ENCODE peak calls at places on chromosomes 6 and 20, in seven cellular contexts. R is tibial nerve, T is breast epithelium, D is glutamatergic neuron, E is AG04450, I is foreskin fibroblast, C is AG04449. K is an unnamed sample.

GRCh38 chr6:168600381-168600780 is 159.4 kb downstream of the SMOC2 start:
- DNase-seq in R (no peak), T (no peak), D (no peak), E (no peak), I (no peak), C (no peak), K (no peak)

GRCh38 chr6:167151648-167152047 is 6.1 kb downstream of the GPR31 start:
- DNase-seq in R (no peak), T (no peak), D (no peak), E (no peak), I (no peak), C (no peak), K (no peak)

GRCh38 chr20:23152308-23152892 is 66.3 kb upstream of the CD93 start:
- DNase-seq in R (peak), T (no peak), D (no peak), E (no peak), I (peak), C (peak), K (no peak)

GRCh38 chr6:106581468-106581867 is 47.8 kb downstream of the RTN4IP1 start:
- DNase-seq in R (no peak), T (no peak), D (no peak), E (no peak), I (no peak), C (no peak), K (no peak)

GRCh38 chr6:73074175-73074574 is 151.1 kb downstream of the KHDC1L start:
- DNase-seq in R (no peak), T (no peak), D (no peak), E (peak), I (peak), C (no peak), K (no peak)

GRCh38 chr6:112223070-112223861 is 31.1 kb downstream of the LAMA4 start:
- DNase-seq in R (no peak), T (no peak), D (no peak), E (peak), I (peak), C (peak), K (no peak)

GRCh38 chr6:162109466-162110040 is 618.0 kb downstream of the PRKN start:
- DNase-seq in R (no peak), T (no peak), D (no peak), E (no peak), I (peak), C (no peak), K (no peak)

GRCh38 chr6:5681480-5681879 is 325.2 kb downstream of the NRN1 start:
- DNase-seq in R (no peak), T (no peak), D (no peak), E (no peak), I (no peak), C (no peak), K (no peak)

GRCh38 chr6:42158631-42159030 is 14.5 kb upstream of the GUCA1A start:
- DNase-seq in R (no peak), T (no peak), D (no peak), E (no peak), I (no peak), C (no peak), K (no peak)

GRCh38 chr6:105301756-105302616 is 100.9 kb downstream of the PREP start:
- DNase-seq in R (no peak), T (no peak), D (no peak), E (no peak), I (peak), C (no peak), K (no peak)

GRCh38 chr6:105483492-105483891 is 80.6 kb upstream of the PREP start:
- DNase-seq in R (no peak), T (no peak), D (no peak), E (no peak), I (peak), C (no peak), K (no peak)

GRCh38 chr20:19540401-19540800 is 217.7 kb upstream of the RIN2 start:
- DNase-seq in R (no peak), T (no peak), D (no peak), E (no peak), I (no peak), C (no peak), K (no peak)

GRCh38 chr6:23499549-23499948 is 626.5 kb upstream of the NRSN1 start:
- DNase-seq in R (no peak), T (no peak), D (no peak), E (no peak), I (no peak), C (no peak), K (no peak)

GRCh38 chr6:35178932-35179832 is 34.6 kb upstream of the SCUBE3 start:
- DNase-seq in R (no peak), T (no peak), D (no peak), E (no peak), I (no peak), C (no peak), K (no peak)
- TF ChIP-seq CTCF in R (no peak), T (no peak), D (no peak), E (no peak), I (no peak), C (no peak), K (no peak)

GRCh38 chr20:38968090-38968489 is 5.9 kb downstream of the DHX35 start:
- DNase-seq in R (no peak), T (no peak), D (no peak), E (no peak), I (no peak), C (no peak), K (no peak)
- TF ChIP-seq CTCF in R (no peak), T (no peak), D (no peak), E (no peak), I (no peak), C (no peak), K (no peak)

DNA sequence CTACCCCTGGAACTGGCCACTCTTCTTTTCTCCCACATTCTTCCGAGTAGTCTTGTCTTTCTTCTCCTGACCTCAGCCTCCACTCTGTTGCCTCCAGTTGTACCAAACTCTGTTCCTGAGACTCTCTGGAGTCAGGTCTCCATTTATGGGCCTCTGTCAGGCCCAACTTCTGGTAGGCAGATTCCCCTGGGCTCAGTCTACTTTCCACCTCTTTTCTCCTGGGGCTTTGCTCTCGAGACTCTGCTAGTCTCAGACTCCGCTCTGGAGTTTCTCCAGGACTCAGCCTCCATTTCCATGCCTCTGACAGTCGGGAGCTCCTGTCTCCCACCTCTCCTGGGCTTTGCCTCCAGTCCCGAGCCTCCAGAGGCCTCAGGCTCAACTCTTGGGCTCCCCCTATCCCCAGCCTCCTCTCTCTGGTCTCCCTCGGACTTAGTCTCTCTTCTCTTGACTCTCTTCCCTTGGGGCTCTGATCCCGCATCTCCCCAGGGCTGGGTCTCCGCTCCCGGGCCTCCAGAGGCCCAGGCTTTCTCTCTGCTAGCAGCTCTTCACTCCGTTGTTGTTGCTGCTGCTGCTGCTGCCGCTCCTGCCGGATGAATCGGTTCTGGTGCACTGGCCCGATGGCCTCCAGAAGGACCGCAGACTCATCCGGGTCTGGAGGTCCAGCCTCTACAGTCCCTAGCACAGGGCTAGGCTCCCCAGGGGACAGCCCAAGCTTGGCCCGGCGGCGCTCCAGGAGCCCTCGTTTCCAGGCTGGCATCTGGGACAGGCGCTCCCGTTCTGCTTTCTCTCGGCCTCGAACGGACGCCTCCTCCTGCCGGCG is 1.1 kb downstream of the PPP1R18 start:
- DNase-seq in R (no peak), T (no peak), D (peak), E (no peak), I (no peak), C (no peak), K (no peak)
- TF ChIP-seq CTCF in R (no peak), T (no peak), D (no peak), E (peak), I (peak), C (peak), K (no peak)

DNA sequence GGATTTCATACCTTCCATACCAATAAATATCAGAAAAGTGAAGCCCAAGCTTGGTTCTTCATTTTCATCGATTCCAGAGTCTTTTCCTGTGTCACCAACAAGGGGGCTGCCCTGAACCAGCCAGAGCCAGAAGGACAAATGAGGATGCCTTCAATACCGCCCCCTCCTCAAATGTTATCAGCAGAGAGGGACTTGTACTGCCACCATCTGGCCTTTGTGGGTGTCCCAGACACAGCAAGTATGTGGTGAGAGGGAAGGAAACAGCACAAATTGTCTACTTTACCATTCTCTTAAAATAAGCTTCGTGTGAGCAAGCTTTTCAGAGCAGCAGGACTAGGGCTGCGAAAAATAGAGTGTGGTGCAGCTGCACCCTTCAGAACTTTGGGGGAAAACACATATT is 165.3 kb downstream of the SOBP start:
- DNase-seq in R (no peak), T (no peak), D (no peak), E (no peak), I (no peak), C (no peak), K (no peak)
- TF ChIP-seq CTCF in R (no peak), T (no peak), D (no peak), E (peak), I (peak), C (no peak), K (no peak)

DNA sequence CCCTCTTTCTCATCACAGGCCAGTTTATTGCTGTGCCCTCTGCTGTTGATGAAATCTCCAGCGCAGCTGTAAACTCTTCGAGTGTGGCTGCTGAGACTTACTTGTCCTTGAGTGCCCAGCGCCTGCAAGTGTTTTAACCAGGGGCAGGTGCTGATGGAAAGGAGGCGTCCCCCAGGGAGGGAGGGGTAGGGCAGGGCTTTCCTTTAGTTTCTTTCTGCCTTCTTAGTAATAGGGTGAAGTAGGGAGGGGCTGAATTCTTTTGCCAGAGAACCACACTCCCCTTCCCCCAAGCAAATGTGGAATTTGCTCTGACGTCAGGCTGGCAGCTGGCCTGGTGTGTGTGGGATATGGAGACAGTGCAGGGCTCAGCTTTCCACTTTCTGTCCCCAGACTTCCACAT is 61.2 kb downstream of the IGF2R start:
- DNase-seq in R (peak), T (no peak), D (peak), E (peak), I (peak), C (peak), K (no peak)
- TF ChIP-seq CTCF in R (no peak), T (no peak), D (no peak), E (peak), I (no peak), C (no peak), K (no peak)

DNA sequence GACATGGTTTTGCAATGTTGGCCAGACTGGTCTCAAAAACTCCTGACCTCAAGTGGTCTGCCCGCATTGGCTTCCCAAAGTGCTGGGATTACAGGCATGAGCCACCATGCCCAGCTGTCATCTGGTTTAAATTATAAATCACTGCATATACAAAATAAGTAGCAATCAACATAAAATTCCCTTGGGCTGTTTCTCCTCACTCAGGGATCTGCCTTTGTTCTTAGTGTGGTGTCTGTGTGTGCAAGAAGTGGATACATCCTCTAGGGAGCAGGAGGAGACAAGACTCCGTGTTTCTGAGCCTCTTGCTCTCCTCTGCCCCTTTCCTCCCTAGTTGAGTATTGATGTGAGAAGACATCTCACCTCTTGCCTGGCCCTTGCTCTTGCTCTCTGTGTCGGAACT is 65.2 kb upstream of the ADGRF4 start:
- DNase-seq in R (no peak), T (no peak), D (no peak), E (no peak), I (no peak), C (no peak), K (no peak)
- TF ChIP-seq CTCF in R (no peak), T (no peak), D (no peak), E (no peak), I (no peak), C (no peak), K (no peak)

GRCh38 chr6:135319819-135320218 is 138.7 kb downstream of the MYB start:
- DNase-seq in R (no peak), T (no peak), D (no peak), E (no peak), I (no peak), C (no peak), K (no peak)

GRCh38 chr6:135310291-135310690 is 129.2 kb downstream of the MYB start:
- DNase-seq in R (no peak), T (no peak), D (no peak), E (no peak), I (no peak), C (no peak), K (no peak)

GRCh38 chr6:135318728-135319469 is 137.8 kb downstream of the MYB start:
- DNase-seq in R (no peak), T (no peak), D (no peak), E (no peak), I (no peak), C (no peak), K (no peak)

GRCh38 chr6:135311446-135312200 is 130.5 kb downstream of the MYB start:
- DNase-seq in R (no peak), T (no peak), D (no peak), E (no peak), I (no peak), C (no peak), K (no peak)

GRCh38 chr6:135314543-135314942 is 133.4 kb downstream of the MYB start:
- DNase-seq in R (no peak), T (no peak), D (no peak), E (no peak), I (no peak), C (no peak), K (no peak)
- TF ChIP-seq CTCF in R (no peak), T (no peak), D (no peak), E (no peak), I (no peak), C (no peak), K (no peak)

DNA sequence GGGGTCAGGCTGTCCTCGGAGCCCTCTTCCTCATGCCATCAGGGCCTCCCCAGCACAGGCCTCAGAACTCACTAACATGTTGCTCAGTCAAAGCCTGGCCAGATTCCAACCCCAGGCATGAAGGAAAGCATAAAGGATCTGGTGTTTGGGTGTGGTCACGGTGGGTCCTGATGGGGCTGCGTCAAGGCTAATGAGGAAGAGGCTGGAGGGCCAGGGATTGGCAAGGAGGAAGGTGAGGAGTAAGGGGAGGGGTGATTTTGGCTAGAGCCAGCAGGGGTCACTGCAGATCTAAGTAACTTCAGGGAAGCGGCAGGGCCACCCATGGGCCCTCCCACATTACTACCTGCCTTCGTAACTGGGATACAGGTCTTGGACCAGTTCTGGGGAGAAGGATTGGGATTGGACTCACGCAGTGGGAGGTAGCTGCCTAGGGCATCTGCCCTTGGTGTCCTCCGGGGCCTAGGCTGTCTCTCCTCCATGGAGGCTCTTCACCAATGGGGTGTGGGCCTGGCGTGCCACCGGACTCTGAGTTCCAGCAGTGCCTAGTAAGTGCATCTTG is 36.2 kb upstream of the MRPS18A start:
- DNase-seq in R (peak), T (peak), D (no peak), E (no peak), I (peak), C (no peak), K (peak)
- TF ChIP-seq CTCF in R (peak), T (peak), D (peak), E (peak), I (peak), C (peak), K (peak)